ENCODE peak calls at places on chromosomes 4 and X, in seven cellular contexts. One of them, this sample, is unnamed.

GRCh38 chr4:102057122-102057521 is 266.6 kb downstream of the BANK1 start:
- DNase-seq in left lobe of liver: no peak
- DNase-seq in dorsolateral prefrontal cortex: no peak
- DNase-seq in GM23338: no peak
- DNase-seq in RPMI7951: no peak
- DNase-seq in G401: no peak
- DNase-seq in HEK293T: no peak
- DNase-seq in this sample: no peak

GRCh38 chr4:140427104-140427918 is at the start of gene CLGN:
- DNase-seq in left lobe of liver: peak
- DNase-seq in dorsolateral prefrontal cortex: peak
- DNase-seq in GM23338: peak
- DNase-seq in RPMI7951: peak
- DNase-seq in G401: peak
- DNase-seq in HEK293T: peak
- DNase-seq in this sample: peak

GRCh38 chr4:26330186-26330787 is 9.5 kb downstream of the RBPJ start:
- DNase-seq in left lobe of liver: no peak
- DNase-seq in dorsolateral prefrontal cortex: no peak
- DNase-seq in GM23338: peak
- DNase-seq in RPMI7951: peak
- DNase-seq in G401: peak
- DNase-seq in HEK293T: peak
- DNase-seq in this sample: peak

GRCh38 chr4:101418055-101418454 is 70.7 kb upstream of the PPP3CA start:
- DNase-seq in left lobe of liver: no peak
- DNase-seq in dorsolateral prefrontal cortex: no peak
- DNase-seq in GM23338: no peak
- DNase-seq in RPMI7951: peak
- DNase-seq in G401: no peak
- DNase-seq in HEK293T: no peak
- DNase-seq in this sample: no peak

GRCh38 chr4:185469539-185470154 is 1.9 kb downstream of the CCDC110 start:
- DNase-seq in left lobe of liver: no peak
- DNase-seq in dorsolateral prefrontal cortex: no peak
- DNase-seq in GM23338: no peak
- DNase-seq in RPMI7951: no peak
- DNase-seq in G401: peak
- DNase-seq in HEK293T: no peak
- DNase-seq in this sample: no peak

GRCh38 chrX:78105944-78106650 is 2.0 kb downstream of the PGK1 start:
- DNase-seq in left lobe of liver: no peak
- DNase-seq in dorsolateral prefrontal cortex: no peak
- DNase-seq in GM23338: no peak
- DNase-seq in RPMI7951: peak
- DNase-seq in G401: no peak
- DNase-seq in HEK293T: no peak
- DNase-seq in this sample: no peak

GRCh38 chr4:40481977-40482376 is 146.8 kb downstream of the CHRNA9 start:
- DNase-seq in left lobe of liver: no peak
- DNase-seq in dorsolateral prefrontal cortex: no peak
- DNase-seq in GM23338: no peak
- DNase-seq in RPMI7951: no peak
- DNase-seq in G401: no peak
- DNase-seq in HEK293T: no peak
- DNase-seq in this sample: no peak

GRCh38 chrX:19811807-19812604 is 75.4 kb downstream of the SH3KBP1 start:
- DNase-seq in left lobe of liver: no peak
- DNase-seq in dorsolateral prefrontal cortex: no peak
- DNase-seq in GM23338: no peak
- DNase-seq in RPMI7951: peak
- DNase-seq in G401: no peak
- DNase-seq in HEK293T: no peak
- DNase-seq in this sample: no peak

GRCh38 chr4:119337010-119337409 is 15.1 kb upstream of the FABP2 start:
- DNase-seq in left lobe of liver: no peak
- DNase-seq in dorsolateral prefrontal cortex: no peak
- DNase-seq in GM23338: no peak
- DNase-seq in RPMI7951: peak
- DNase-seq in G401: no peak
- DNase-seq in HEK293T: no peak
- DNase-seq in this sample: peak